ENCODE peak calls at places on chromosomes 13 and 19, in six cellular contexts. J is GM12878, W is H1, Y is K562, A is HepG2, H is GM12891. G is an unnamed sample.

GRCh38 chr13:80339578-80339840 is 1.4 kb downstream of the SPRY2 start:
- DNase-seq in J (no peak), W (no peak), Y (peak), A (no peak), H (no peak), G (no peak)

GRCh38 chr13:27619093-27619705 is 1.1 kb downstream of the LNX2 start:
- DNase-seq in J (no peak), W (no peak), Y (no peak), A (peak), H (no peak), G (no peak)

GRCh38 chr19:5166262-5166661 is 174.3 kb downstream of the PTPRS start:
- DNase-seq in J (no peak), W (no peak), Y (no peak), A (peak), H (no peak), G (no peak)

GRCh38 chr13:51397262-51397933 is 55.4 kb downstream of the INTS6 start:
- DNase-seq in J (no peak), W (no peak), Y (no peak), A (no peak), H (no peak), G (no peak)

GRCh38 chr19:19109601-19110000 is 28.7 kb downstream of the TMEM161A start:
- DNase-seq in J (no peak), W (no peak), Y (no peak), A (no peak), H (no peak), G (no peak)

GRCh38 chr19:10565028-10565566 is 713 bp downstream of the KRI1 start:
- DNase-seq in J (no peak), W (no peak), Y (peak), A (no peak), H (peak), G (peak)

GRCh38 chr13:45827318-45827717 is 24.2 kb downstream of the SIAH3 start:
- DNase-seq in J (no peak), W (peak), Y (no peak), A (no peak), H (no peak), G (no peak)

GRCh38 chr19:1214862-1215731 is 9.5 kb downstream of the STK11 start:
- DNase-seq in J (no peak), W (no peak), Y (no peak), A (no peak), H (no peak), G (no peak)

GRCh38 chr19:19214892-19215291 is 3.1 kb downstream of the NCAN start:
- DNase-seq in J (no peak), W (peak), Y (peak), A (peak), H (no peak), G (no peak)

GRCh38 chr19:31947436-31947835 is 398.0 kb upstream of the ZNF507 start:
- DNase-seq in J (no peak), W (no peak), Y (no peak), A (no peak), H (no peak), G (no peak)

GRCh38 chr19:2798158-2798685 is 12.9 kb downstream of the THOP1 start:
- DNase-seq in J (no peak), W (no peak), Y (no peak), A (no peak), H (no peak), G (no peak)

GRCh38 chr19:2797280-2797679 is 12.0 kb downstream of the THOP1 start:
- DNase-seq in J (no peak), W (no peak), Y (no peak), A (no peak), H (no peak), G (no peak)

GRCh38 chr19:2800506-2800905 is 15.2 kb downstream of the THOP1 start:
- DNase-seq in J (no peak), W (no peak), Y (no peak), A (no peak), H (peak), G (no peak)

GRCh38 chr19:2799273-2800020 is 14.1 kb downstream of the THOP1 start:
- DNase-seq in J (no peak), W (no peak), Y (no peak), A (no peak), H (no peak), G (no peak)

DNA sequence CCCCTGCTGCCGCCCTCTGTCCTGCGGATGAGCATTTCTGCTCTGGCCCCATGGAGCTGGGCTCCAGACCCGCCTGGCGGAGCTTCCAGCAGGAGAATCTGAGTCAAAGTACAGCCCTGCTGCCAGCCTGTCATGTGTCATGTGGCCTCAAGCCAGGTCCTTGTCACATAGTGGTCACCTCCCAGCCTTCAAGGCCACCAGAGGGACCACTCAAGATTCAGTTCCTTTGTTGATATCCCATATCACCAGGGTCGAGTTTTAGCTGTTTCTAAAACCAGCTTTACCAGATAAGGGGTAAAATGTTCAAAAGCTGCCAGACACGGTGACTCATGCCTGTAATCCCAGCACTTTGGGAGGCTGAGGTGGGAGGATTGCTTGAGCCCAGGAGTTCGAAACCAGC is 13.4 kb downstream of the THOP1 start:
- DNase-seq in J (no peak), W (no peak), Y (no peak), A (no peak), H (no peak), G (no peak)
- TF ChIP-seq TAF1 in J (no peak), W (no peak), Y (no peak), A (no peak), H (no peak), G (no peak)

DNA sequence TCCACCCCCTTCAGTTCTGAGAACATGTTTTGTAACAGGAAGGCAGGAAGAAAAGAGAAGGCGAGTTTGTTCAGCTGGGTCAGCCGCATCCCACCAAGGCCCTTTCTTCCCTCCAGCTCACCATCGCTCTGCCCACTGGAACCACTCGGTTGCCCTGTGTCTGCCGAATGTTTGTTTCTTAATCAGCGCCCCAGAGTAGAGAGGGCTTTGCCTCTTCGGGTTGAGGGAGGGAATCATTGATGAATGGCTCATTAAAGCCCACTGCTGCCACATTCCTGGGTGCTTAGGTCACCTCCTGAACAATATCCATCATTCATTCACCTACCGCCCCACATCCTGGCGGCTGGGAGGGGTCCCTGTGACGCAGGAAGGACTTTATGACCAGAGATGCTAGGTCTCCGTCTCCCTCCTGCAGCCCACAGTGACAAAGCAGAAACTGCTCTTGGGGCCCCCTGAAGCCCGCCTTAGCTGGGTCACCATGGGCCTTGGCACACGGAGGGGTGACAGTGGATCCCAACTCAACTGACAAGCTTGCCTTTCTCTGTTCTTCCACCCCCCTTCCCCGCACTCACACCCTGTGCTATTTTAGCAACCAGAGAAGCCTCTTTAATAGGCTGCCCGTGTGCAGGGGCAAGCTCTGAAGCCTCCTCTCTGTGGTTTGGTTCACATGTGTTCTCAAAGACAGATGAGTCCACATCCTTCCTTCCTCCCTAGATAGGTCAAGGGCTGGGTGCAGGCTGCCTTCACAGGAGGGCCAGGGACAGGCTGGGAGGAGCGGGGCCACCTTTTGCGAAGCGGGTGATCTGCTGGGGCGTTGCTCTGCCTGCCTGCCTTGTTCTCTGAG is 46.2 kb downstream of the ACTN4 start:
- DNase-seq in J (no peak), W (no peak), Y (no peak), A (peak), H (peak), G (peak)
- TF ChIP-seq POLR2A in J (no peak), W (no peak), Y (no peak), A (no peak), H (no peak), G (no peak)

GRCh38 chr13:35346494-35346893 is 130.0 kb downstream of the MAB21L1 start:
- DNase-seq in J (no peak), W (no peak), Y (no peak), A (no peak), H (no peak), G (no peak)
- TF ChIP-seq POLR2AphosphoS5 in J (no peak), W (no peak), Y (no peak), A (no peak), H (no peak), G (no peak)

DNA sequence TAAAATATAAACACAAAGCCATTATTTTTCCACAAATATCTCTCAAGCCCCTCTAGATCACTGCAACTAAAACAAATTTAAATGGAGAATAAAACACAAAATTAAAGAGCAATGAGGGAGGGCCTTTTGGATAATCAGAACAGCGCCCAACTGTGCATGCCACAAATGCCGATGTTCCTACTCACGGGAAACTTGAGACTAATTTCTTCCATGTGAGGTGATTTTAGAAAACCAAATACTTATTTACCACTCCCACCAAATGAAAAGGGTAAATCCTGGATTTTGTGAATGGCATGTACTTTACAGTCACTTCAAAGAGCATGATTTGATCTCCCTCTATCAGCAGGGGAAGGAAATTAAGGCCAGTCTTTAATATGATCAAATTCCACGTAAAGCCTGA is 74.8 kb downstream of the SLC7A1 start:
- DNase-seq in J (no peak), W (no peak), Y (no peak), A (no peak), H (no peak), G (no peak)
- TF ChIP-seq TAF1 in J (no peak), W (no peak), Y (no peak), A (no peak), H (no peak), G (no peak)

DNA sequence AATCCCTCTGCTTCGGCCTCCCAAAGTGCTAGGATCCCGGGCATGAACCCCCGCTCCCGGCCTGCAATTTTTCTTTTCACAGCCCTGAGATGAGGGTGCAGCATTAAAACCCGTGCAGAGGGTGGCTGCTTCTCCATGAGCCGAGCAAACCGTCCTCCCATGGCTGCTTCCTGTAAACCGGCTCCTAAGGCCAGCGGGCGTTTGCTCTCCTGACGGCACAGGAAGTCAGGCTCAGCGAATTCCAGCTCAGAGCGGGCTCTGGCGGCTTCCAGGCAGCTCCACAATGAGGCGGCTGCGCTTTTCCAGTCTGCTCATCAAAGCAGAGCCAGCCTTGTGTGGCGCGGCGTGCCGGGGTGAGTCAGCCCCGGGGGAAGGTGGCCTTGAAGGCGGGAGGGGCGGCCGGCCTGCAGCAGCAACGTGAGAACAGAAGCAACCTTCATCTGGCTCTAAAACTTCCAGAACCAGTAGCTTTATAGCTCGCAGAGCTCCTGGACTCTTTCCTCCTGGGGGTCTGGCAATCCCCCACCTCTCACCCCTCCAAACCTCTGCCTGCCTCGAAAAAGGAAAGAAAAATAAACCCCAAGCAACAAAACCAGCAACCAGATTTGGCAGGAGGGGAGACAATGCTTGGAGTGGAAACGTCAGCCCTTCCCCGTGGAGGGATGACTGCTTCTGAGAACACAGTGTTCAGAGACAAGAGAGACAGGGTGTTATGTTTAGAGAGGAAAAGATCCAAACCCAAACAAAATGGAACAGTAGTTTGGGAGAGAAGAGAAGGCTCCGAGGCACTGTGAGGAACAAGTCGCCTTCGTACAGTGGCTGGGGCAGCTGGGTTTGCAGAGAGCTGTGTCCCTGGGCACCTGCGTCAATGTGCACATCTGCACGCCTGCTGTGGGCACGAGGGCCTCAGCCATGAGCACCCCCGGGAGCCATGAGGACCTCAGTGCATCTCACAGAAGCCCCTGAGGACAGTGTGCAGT is 67.8 kb downstream of the GADD45B start:
- DNase-seq in J (no peak), W (peak), Y (peak), A (peak), H (peak), G (peak)
- TF ChIP-seq POLR2A in J (peak), W (no peak), Y (no peak), A (peak), H (no peak), G (no peak)

DNA sequence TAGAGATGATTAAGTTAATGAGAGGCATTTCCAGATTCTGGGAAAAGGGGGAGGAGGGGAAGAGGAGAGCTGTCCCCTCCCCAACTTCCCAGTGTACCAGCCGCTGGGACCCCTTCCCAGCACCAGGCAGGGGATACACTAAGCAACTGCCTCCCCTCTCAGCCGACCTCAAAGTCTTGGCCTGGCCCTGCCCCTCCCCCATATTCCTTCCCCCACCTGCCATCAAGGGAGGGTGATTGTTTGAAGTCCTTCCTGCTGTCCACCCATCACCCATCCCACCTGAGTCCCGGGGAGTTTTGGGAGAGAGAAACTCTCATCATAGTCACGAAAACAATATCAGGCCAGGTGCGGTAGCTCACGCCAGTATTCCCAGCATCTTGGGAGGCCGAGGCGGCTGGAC is 20.1 kb downstream of the MEIS3 start:
- DNase-seq in J (no peak), W (no peak), Y (no peak), A (no peak), H (no peak), G (no peak)
- TF ChIP-seq POLR2AphosphoS5 in J (no peak), W (no peak), Y (no peak), A (no peak), H (no peak), G (no peak)

GRCh38 chr19:12922959-12923358 is 3.9 kb upstream of the SYCE2 start:
- DNase-seq in J (no peak), W (no peak), Y (no peak), A (no peak), H (no peak), G (no peak)
- TF ChIP-seq TAF1 in J (no peak), W (no peak), Y (no peak), A (no peak), H (no peak), G (no peak)

GRCh38 chr13:39039033-39039432 is 777 bp downstream of the NHLRC3 start:
- DNase-seq in J (no peak), W (no peak), Y (no peak), A (peak), H (no peak), G (no peak)

GRCh38 chr13:39038569-39038898 is 278 bp downstream of the NHLRC3 start:
- DNase-seq in J (no peak), W (no peak), Y (peak), A (peak), H (no peak), G (no peak)

GRCh38 chr13:39037410-39037879 is 444 bp downstream of the PROSER1 start:
- DNase-seq in J (no peak), W (no peak), Y (no peak), A (no peak), H (no peak), G (no peak)

GRCh38 chr13:39036212-39036611 is 1.7 kb downstream of the PROSER1 start:
- DNase-seq in J (no peak), W (no peak), Y (no peak), A (peak), H (no peak), G (no peak)

DNA sequence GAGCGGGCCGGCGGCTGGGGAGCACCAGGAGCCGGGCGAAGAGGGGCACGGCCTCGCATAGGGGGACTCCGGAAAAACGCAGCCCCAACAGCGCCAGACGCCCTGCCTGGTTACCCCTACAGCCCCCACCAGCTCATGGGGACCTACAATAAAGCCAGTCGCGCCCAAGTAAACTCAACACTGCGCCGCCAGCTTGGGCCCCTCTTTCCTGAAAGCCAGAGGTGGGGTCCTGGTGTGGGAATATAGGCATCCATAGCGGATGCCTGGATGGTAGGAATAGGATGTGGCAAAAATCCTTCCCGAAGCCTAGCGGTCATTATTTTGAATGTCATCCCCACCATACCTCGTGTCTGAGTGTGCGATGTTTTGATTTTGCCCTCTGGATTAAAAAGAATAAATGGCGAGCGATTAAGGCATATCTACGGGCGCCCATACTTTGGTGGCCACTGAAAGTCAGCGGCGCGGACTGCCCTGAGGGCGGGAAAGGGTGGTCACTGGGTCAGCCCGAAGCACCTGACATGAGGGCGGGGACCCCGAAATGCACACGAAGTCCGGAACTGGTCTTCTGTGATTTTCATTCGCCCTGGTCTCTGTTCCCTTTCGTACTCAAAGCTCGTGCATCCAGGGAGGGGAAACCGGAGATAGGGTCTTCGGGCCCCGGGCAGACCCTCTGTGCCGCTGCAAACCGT is at the start of the genes NHLRC3 and PROSER1:
- DNase-seq in J (peak), W (peak), Y (peak), A (peak), H (peak), G (peak)
- TF ChIP-seq POLR2A in J (peak), W (peak), Y (peak), A (peak), H (peak), G (peak)